ENCODE peak calls at places on chromosomes 7 and 10, in four cellular contexts. One of them, this sample, is unnamed.

GRCh38 chr10:955820-956217 is 24.3 kb upstream of the LARP4B start:
- DNase-seq in T-helper 1 cell: no peak
- DNase-seq in GM23338: no peak
- DNase-seq in psoas muscle: no peak
- DNase-seq in this sample: no peak

GRCh38 chr7:2134740-2135139 is 98.0 kb downstream of the MAD1L1 start:
- DNase-seq in GM23338: no peak
- DNase-seq in T-helper 1 cell: no peak
- DNase-seq in psoas muscle: no peak
- DNase-seq in this sample: no peak

GRCh38 chr7:22759721-22760120 is 32.7 kb downstream of the IL6 start:
- DNase-seq in GM23338: no peak
- DNase-seq in T-helper 1 cell: no peak
- DNase-seq in psoas muscle: no peak
- DNase-seq in this sample: no peak

GRCh38 chr7:84506151-84506550 is 311.6 kb upstream of the SEMA3A start:
- DNase-seq in psoas muscle: no peak
- DNase-seq in GM23338: no peak
- DNase-seq in T-helper 1 cell: no peak
- DNase-seq in this sample: no peak

GRCh38 chr7:150368884-150369739 is 490 bp downstream of the REPIN1 start:
- DNase-seq in GM23338: peak
- DNase-seq in T-helper 1 cell: peak
- DNase-seq in psoas muscle: peak
- DNase-seq in this sample: peak

GRCh38 chr7:149790146-149790548 is 16.8 kb upstream of the ZNF467 start:
- DNase-seq in T-helper 1 cell: no peak
- DNase-seq in GM23338: peak
- DNase-seq in psoas muscle: no peak
- DNase-seq in this sample: no peak

GRCh38 chr10:120115959-120116358 is 223.4 kb downstream of the SEC23IP start:
- DNase-seq in psoas muscle: no peak
- DNase-seq in GM23338: no peak
- DNase-seq in T-helper 1 cell: no peak
- DNase-seq in this sample: no peak

GRCh38 chr10:30170814-30171213 is 111.4 kb upstream of the JCAD start:
- DNase-seq in psoas muscle: no peak
- DNase-seq in T-helper 1 cell: no peak
- DNase-seq in GM23338: no peak
- DNase-seq in this sample: no peak

GRCh38 chr7:14436878-14437277 is 447.4 kb upstream of the ETV1 start:
- DNase-seq in T-helper 1 cell: no peak
- DNase-seq in psoas muscle: no peak
- DNase-seq in GM23338: no peak
- DNase-seq in this sample: no peak

GRCh38 chr10:61487506-61487905 is 34.3 kb upstream of the TMEM26 start:
- DNase-seq in T-helper 1 cell: no peak
- DNase-seq in psoas muscle: no peak
- DNase-seq in GM23338: no peak
- DNase-seq in this sample: no peak

GRCh38 chr7:102412548-102412947 is 16.4 kb downstream of the PRKRIP1 start:
- DNase-seq in T-helper 1 cell: peak
- DNase-seq in psoas muscle: peak
- DNase-seq in GM23338: peak
- DNase-seq in this sample: no peak

GRCh38 chr7:112266595-112267270 is 60.2 kb downstream of the ZNF277 start:
- DNase-seq in GM23338: no peak
- DNase-seq in psoas muscle: no peak
- DNase-seq in T-helper 1 cell: no peak
- DNase-seq in this sample: no peak

GRCh38 chr10:25682203-25682950 is 251.7 kb upstream of the MYO3A start:
- DNase-seq in GM23338: peak
- DNase-seq in T-helper 1 cell: no peak
- DNase-seq in psoas muscle: no peak
- DNase-seq in this sample: no peak

GRCh38 chr7:27223941-27224590 is 18.5 kb upstream of the EVX1 start:
- DNase-seq in psoas muscle: no peak
- DNase-seq in GM23338: no peak
- DNase-seq in T-helper 1 cell: no peak
- DNase-seq in this sample: no peak

GRCh38 chr10:24209946-24210491 is 1.1 kb downstream of the KIAA1217 start:
- DNase-seq in GM23338: no peak
- DNase-seq in T-helper 1 cell: no peak
- DNase-seq in psoas muscle: peak
- DNase-seq in this sample: peak

GRCh38 chr7:130112078-130112477 is 41.7 kb downstream of the KLHDC10 start:
- DNase-seq in T-helper 1 cell: no peak
- DNase-seq in GM23338: no peak
- DNase-seq in psoas muscle: no peak
- DNase-seq in this sample: no peak

GRCh38 chr7:46542076-46542475 is 621.0 kb upstream of the IGFBP3 start:
- DNase-seq in T-helper 1 cell: no peak
- DNase-seq in psoas muscle: no peak
- DNase-seq in GM23338: no peak
- DNase-seq in this sample: no peak

GRCh38 chr7:70325509-70326101 is 727.3 kb downstream of the AUTS2 start:
- DNase-seq in T-helper 1 cell: no peak
- DNase-seq in psoas muscle: no peak
- DNase-seq in GM23338: no peak
- DNase-seq in this sample: no peak

GRCh38 chr7:44797329-44798258 is 1.1 kb downstream of the PPIA start:
- DNase-seq in psoas muscle: peak
- DNase-seq in T-helper 1 cell: peak
- DNase-seq in GM23338: peak
- DNase-seq in this sample: peak